ENCODE peak calls at places on chromosomes 3 and 15, in six cellular contexts. F, O, D, V, J and R are unnamed samples.

GRCh38 chr3:159185443-159186050 is 383.7 kb downstream of the MFSD1 start:
- DNase-seq in F (no peak), O (peak; percentile 31), D (no peak), V (no peak), J (peak; percentile 43), R (no peak)

GRCh38 chr15:31399544-31400171 is 73.0 kb downstream of the KLF13 start:
- DNase-seq in F (no peak), O (peak; percentile 51), D (no peak), V (no peak), J (no peak), R (no peak)

GRCh38 chr15:88036154-88036839 is 220.2 kb downstream of the NTRK3 start:
- DNase-seq in F (no peak), O (no peak), D (peak; percentile 30), V (no peak), J (no peak), R (no peak)

GRCh38 chr3:175057406-175057805 is 198.3 kb downstream of the NAALADL2 start:
- DNase-seq in F (no peak), O (no peak), D (peak; percentile 12), V (no peak), J (no peak), R (no peak)

GRCh38 chr3:149536429-149536828 is 61.9 kb downstream of the TM4SF4 start:
- DNase-seq in F (no peak), O (peak; percentile 60), D (peak; percentile 81), V (peak; percentile 27), J (no peak), R (no peak)

GRCh38 chr3:158830391-158830790 is 28.5 kb downstream of the MFSD1 start:
- DNase-seq in F (no peak), O (peak; percentile 56), D (no peak), V (no peak), J (no peak), R (peak; percentile 69)

GRCh38 chr3:126732281-126733060 is 28.4 kb downstream of the CHCHD6 start:
- DNase-seq in F (no peak), O (no peak), D (no peak), V (no peak), J (no peak), R (no peak)

GRCh38 chr3:53062905-53063304 is 17.0 kb upstream of the SFMBT1 start:
- DNase-seq in F (no peak), O (no peak), D (no peak), V (no peak), J (no peak), R (no peak)

GRCh38 chr3:44989141-44989540 is 13.1 kb downstream of the EXOSC7 start:
- DNase-seq in F (no peak), O (no peak), D (no peak), V (no peak), J (no peak), R (no peak)

GRCh38 chr3:100570811-100571210 is 38.6 kb upstream of the ADGRG7 start:
- DNase-seq in F (no peak), O (peak; percentile 14), D (no peak), V (no peak), J (no peak), R (no peak)

GRCh38 chr3:141332436-141332835 is 35.9 kb upstream of the ZBTB38 start:
- DNase-seq in F (no peak), O (no peak), D (no peak), V (no peak), J (no peak), R (no peak)
- H3K27ac ChIP-seq in F (no peak overlapping the region), O (peak overlapping the region; percentile 71), D (no peak overlapping the region), V (peak overlapping the region; percentile 87), J (no peak overlapping the region), R (peak overlapping the region; percentile 93)

GRCh38 chr15:66707310-66708160 is 5.5 kb downstream of the SMAD6 start:
- DNase-seq in F (no peak), O (peak; percentile 78), D (peak; percentile 88), V (peak; percentile 90), J (no peak), R (no peak)
- H3K9ac ChIP-seq in F (peak overlapping the region; percentile 43), O (peak overlapping the region; percentile 76), D (no peak overlapping the region), V (peak overlapping the region; percentile 36), J (no peak overlapping the region), R (no peak overlapping the region)

DNA sequence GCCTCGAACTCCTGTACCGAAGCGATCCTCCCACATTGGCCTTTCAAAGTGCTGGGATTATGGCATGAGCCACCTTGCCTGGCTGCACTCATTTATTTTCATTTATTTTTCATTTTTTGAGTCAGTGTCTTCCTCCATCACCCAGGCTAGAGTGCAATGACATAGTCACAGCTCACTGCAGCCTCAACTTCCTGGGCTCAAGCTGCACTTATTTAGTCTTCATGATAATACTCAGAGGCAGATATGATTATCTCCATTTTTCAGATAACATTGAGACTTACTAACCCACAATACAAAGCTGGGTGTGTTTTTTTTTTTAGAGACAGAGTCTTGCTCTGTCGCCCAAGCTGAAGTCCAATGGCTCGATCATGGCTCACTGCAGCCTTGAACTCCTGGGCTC is 10.0 kb downstream of the PRKCI start:
- DNase-seq in F (no peak), O (no peak), D (no peak), V (no peak), J (no peak), R (no peak)
- TF ChIP-seq EZH2phosphoT487 in F (no peak), O (no peak), D (no peak), V (no peak), J (no peak), R (no peak)

DNA sequence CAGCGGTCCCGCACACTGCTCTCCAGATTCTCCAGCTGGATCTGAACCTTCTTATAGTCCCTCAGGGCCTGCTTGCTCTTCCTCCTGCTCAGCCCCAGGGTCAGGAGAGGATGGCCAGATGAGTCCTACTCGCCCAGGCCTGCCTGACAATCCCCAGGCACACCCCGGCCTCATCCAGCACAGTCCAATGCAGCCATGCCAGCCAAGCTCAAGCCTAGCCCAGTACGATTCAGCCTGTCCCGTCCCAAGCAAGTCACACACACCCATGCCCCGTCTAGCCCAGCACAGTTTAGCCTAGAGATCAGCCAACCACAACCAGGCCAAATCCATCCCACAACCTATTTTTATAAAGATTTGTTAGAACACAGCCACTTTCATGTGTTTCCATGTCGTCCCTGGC is 16.8 kb downstream of the PLXNB1 start:
- DNase-seq in F (no peak), O (no peak), D (no peak), V (no peak), J (no peak), R (no peak)
- H3K27ac ChIP-seq in F (no peak overlapping the region), O (no peak overlapping the region), D (no peak overlapping the region), V (no peak overlapping the region), J (no peak overlapping the region), R (no peak overlapping the region)

GRCh38 chr15:67521770-67522568 is 1.0 kb downstream of the C15orf61 start:
- DNase-seq in F (no peak), O (peak; percentile 86), D (no peak), V (peak; percentile 27), J (peak; percentile 18), R (peak; percentile 20)

GRCh38 chr15:67520976-67521769 is at the start of gene C15orf61:
- DNase-seq in F (peak; percentile 85), O (peak; percentile 90), D (peak; percentile 87), V (peak; percentile 97), J (peak; percentile 94), R (peak; percentile 91)

GRCh38 chr15:67524235-67524634 is 3.3 kb downstream of the C15orf61 start:
- DNase-seq in F (no peak), O (no peak), D (no peak), V (no peak), J (no peak), R (no peak)

GRCh38 chr15:67523337-67523736 is 2.4 kb downstream of the C15orf61 start:
- DNase-seq in F (no peak), O (no peak), D (peak; percentile 56), V (no peak), J (no peak), R (no peak)

DNA sequence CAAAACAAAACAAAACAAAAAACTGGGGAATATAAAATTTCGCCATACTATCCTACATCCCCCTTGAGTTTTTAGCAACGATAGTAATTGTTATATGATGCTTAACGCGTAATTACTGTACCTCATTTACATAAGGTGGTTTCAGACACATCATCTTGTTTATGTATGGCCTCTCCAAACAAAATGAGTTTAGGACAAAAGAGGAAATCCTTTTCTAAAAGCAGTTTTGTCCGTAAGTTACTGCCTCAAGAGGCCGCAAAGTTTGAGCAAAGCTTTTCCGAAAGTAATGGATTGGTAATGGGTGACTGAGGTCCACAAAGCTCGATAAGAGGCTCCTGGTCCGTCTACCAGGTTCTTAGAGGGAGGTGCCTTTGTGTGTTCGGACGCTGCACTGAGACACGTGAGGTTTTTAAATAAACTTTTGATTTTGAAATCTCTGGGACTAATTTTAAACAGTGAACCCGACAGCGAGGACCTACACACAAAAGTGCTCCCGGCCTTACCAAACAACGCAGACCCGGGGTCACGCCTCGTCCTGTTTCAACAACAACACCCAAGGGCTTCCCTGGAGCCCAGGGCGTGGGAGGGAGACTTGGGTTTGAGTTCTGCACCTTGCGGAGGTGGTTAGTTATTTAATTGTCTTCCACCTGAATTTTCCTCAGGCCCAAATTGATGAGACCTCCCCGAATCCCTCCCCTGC is 505 bp upstream of the C15orf61 start:
- DNase-seq in F (no peak), O (peak; percentile 43), D (no peak), V (no peak), J (no peak), R (no peak)
- H3K9ac ChIP-seq in F (peak overlapping the region; percentile 72), O (peak overlapping the region; percentile 96), D (no peak overlapping the region), V (peak overlapping the region; percentile 52), J (peak overlapping the region; percentile 77), R (peak overlapping the region; percentile 67)